ENCODE peak calls at places on chromosomes 2 and 18, in five cellular contexts. One of them, this sample, is unnamed.

GRCh38 chr2:128606837-128607236 is 288.2 kb upstream of the HS6ST1 start:
- DNase-seq in CD8-positive, alpha-beta T cell: no peak
- DNase-seq in D721Med: no peak
- DNase-seq in neural progenitor cell: no peak
- DNase-seq in fibroblast of villous mesenchyme: no peak
- DNase-seq in this sample: no peak

GRCh38 chr18:77023115-77023782 is 109.3 kb downstream of the MBP start:
- DNase-seq in neural progenitor cell: no peak
- DNase-seq in D721Med: no peak
- DNase-seq in fibroblast of villous mesenchyme: no peak
- DNase-seq in CD8-positive, alpha-beta T cell: no peak
- DNase-seq in this sample: peak

GRCh38 chr2:8761529-8762164 is 75.8 kb downstream of the KIDINS220 start:
- DNase-seq in D721Med: no peak
- DNase-seq in neural progenitor cell: peak
- DNase-seq in CD8-positive, alpha-beta T cell: no peak
- DNase-seq in fibroblast of villous mesenchyme: peak
- DNase-seq in this sample: peak

GRCh38 chr2:54107903-54108615 is 7.4 kb upstream of the ACYP2 start:
- DNase-seq in CD8-positive, alpha-beta T cell: no peak
- DNase-seq in D721Med: no peak
- DNase-seq in neural progenitor cell: peak
- DNase-seq in fibroblast of villous mesenchyme: no peak
- DNase-seq in this sample: no peak

GRCh38 chr2:54728669-54729120 is 5.2 kb downstream of the EML6 start:
- DNase-seq in fibroblast of villous mesenchyme: peak
- DNase-seq in D721Med: no peak
- DNase-seq in neural progenitor cell: no peak
- DNase-seq in CD8-positive, alpha-beta T cell: no peak
- DNase-seq in this sample: peak

GRCh38 chr2:49029406-49029805 is 124.9 kb downstream of the FSHR start:
- DNase-seq in neural progenitor cell: peak
- DNase-seq in fibroblast of villous mesenchyme: no peak
- DNase-seq in CD8-positive, alpha-beta T cell: no peak
- DNase-seq in D721Med: no peak
- DNase-seq in this sample: no peak

GRCh38 chr2:86158286-86158685 is 37.0 kb downstream of the IMMT start:
- DNase-seq in fibroblast of villous mesenchyme: no peak
- DNase-seq in CD8-positive, alpha-beta T cell: no peak
- DNase-seq in neural progenitor cell: no peak
- DNase-seq in D721Med: no peak
- DNase-seq in this sample: no peak

GRCh38 chr2:127576433-127577207 is 41.1 kb downstream of the MYO7B start:
- DNase-seq in neural progenitor cell: no peak
- DNase-seq in CD8-positive, alpha-beta T cell: peak
- DNase-seq in D721Med: no peak
- DNase-seq in fibroblast of villous mesenchyme: peak
- DNase-seq in this sample: peak

GRCh38 chr2:3127279-3127690 is 250.3 kb downstream of the EIPR1 start:
- DNase-seq in D721Med: no peak
- DNase-seq in fibroblast of villous mesenchyme: no peak
- DNase-seq in neural progenitor cell: no peak
- DNase-seq in CD8-positive, alpha-beta T cell: no peak
- DNase-seq in this sample: no peak

GRCh38 chr2:52976132-52976949 is 791.3 kb upstream of the CHAC2 start:
- DNase-seq in fibroblast of villous mesenchyme: no peak
- DNase-seq in D721Med: no peak
- DNase-seq in CD8-positive, alpha-beta T cell: no peak
- DNase-seq in neural progenitor cell: peak
- DNase-seq in this sample: peak

GRCh38 chr2:107936427-107937359 is 49.6 kb upstream of the SLC5A7 start:
- DNase-seq in CD8-positive, alpha-beta T cell: no peak
- DNase-seq in neural progenitor cell: peak
- DNase-seq in D721Med: no peak
- DNase-seq in fibroblast of villous mesenchyme: peak
- DNase-seq in this sample: no peak

GRCh38 chr2:107932483-107932882 is 53.8 kb upstream of the SLC5A7 start:
- DNase-seq in neural progenitor cell: no peak
- DNase-seq in fibroblast of villous mesenchyme: peak
- DNase-seq in CD8-positive, alpha-beta T cell: no peak
- DNase-seq in D721Med: no peak
- DNase-seq in this sample: peak

GRCh38 chr2:107927034-107927534 is 59.2 kb upstream of the SLC5A7 start:
- DNase-seq in D721Med: no peak
- DNase-seq in CD8-positive, alpha-beta T cell: no peak
- DNase-seq in fibroblast of villous mesenchyme: no peak
- DNase-seq in neural progenitor cell: no peak
- DNase-seq in this sample: no peak

DNA sequence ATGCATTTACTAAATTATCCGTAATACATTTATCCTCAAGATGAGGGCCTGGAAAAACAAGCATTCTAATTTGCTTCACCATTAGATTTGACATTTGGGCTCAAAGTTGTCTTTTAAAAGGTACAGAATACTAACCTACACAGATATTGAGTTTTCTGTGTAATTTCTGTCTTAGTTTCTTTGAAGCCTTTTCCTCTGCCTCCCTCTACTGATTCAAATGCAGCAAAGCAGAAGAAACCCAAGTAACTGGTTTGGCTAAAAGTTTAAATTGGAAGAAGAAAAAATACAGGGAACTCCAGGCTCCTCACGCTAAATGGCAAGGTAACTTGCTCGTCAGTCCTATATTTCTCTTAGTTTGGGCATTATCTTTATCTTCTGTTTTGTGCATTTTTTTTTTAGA is 53.3 kb upstream of the SLC5A7 start:
- DNase-seq in CD8-positive, alpha-beta T cell: no peak
- DNase-seq in fibroblast of villous mesenchyme: peak
- DNase-seq in neural progenitor cell: peak
- DNase-seq in D721Med: no peak
- DNase-seq in this sample: no peak
- TF ChIP-seq CTCF in CD8-positive, alpha-beta T cell: no peak
- TF ChIP-seq CTCF in fibroblast of villous mesenchyme: peak
- TF ChIP-seq CTCF in neural progenitor cell: peak
- TF ChIP-seq CTCF in D721Med: peak
- TF ChIP-seq CTCF in this sample: peak

GRCh38 chr2:222451270-222451674 is 26.9 kb downstream of the SGPP2 start:
- DNase-seq in D721Med: no peak
- DNase-seq in CD8-positive, alpha-beta T cell: no peak
- DNase-seq in neural progenitor cell: no peak
- DNase-seq in fibroblast of villous mesenchyme: peak
- DNase-seq in this sample: no peak
- TF ChIP-seq CTCF in D721Med: no peak
- TF ChIP-seq CTCF in CD8-positive, alpha-beta T cell: no peak
- TF ChIP-seq CTCF in neural progenitor cell: no peak
- TF ChIP-seq CTCF in fibroblast of villous mesenchyme: no peak
- TF ChIP-seq CTCF in this sample: no peak

GRCh38 chr2:12555012-12555645 is 161.6 kb upstream of the TRIB2 start:
- DNase-seq in CD8-positive, alpha-beta T cell: peak
- DNase-seq in D721Med: no peak
- DNase-seq in neural progenitor cell: peak
- DNase-seq in fibroblast of villous mesenchyme: peak
- DNase-seq in this sample: peak
- TF ChIP-seq CTCF in CD8-positive, alpha-beta T cell: no peak
- TF ChIP-seq CTCF in D721Med: no peak
- TF ChIP-seq CTCF in neural progenitor cell: peak
- TF ChIP-seq CTCF in fibroblast of villous mesenchyme: peak
- TF ChIP-seq CTCF in this sample: peak

DNA sequence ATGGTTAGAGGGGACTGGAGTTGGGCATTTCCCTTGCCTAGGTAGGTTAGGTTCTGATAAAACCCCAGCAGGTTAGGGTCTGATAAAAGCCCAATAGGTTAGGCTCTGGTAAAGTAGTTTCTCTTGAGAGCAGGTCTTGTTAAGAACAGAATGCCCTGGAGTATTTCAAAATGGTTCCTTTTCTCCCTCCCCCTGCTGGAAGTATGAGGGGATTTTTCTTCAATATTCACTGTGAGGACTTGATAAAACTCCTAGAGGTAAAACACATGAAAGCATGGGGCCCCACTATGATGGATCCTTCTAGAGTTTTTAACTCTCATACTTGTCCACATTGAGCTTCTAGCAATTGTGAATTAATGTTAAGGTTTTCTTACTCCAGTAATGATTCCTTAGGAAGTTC is 27.6 kb downstream of the ANKAR start:
- DNase-seq in D721Med: no peak
- DNase-seq in neural progenitor cell: no peak
- DNase-seq in CD8-positive, alpha-beta T cell: no peak
- DNase-seq in fibroblast of villous mesenchyme: peak
- DNase-seq in this sample: peak
- TF ChIP-seq CTCF in D721Med: no peak
- TF ChIP-seq CTCF in neural progenitor cell: peak
- TF ChIP-seq CTCF in CD8-positive, alpha-beta T cell: no peak
- TF ChIP-seq CTCF in fibroblast of villous mesenchyme: peak
- TF ChIP-seq CTCF in this sample: peak

DNA sequence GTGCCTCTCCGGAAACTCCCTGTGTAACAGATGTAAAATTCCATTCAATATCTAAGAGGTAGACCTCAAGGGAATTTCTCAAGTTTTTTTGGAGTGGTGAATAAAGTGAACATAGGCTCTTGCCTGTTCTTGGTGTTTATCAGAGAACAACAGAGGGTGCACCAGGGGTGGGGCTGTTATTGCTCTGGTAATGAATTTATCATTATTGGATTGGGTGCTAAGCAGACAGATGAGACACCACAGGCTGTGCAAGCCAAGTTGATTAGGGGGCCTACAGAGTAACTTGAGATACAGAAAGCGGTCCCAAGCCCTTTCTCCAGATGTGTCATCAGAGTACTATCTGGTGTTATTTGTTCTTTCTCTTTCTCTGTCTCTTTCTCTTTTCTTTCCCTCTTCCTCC is 286.3 kb downstream of the OSR1 start:
- DNase-seq in CD8-positive, alpha-beta T cell: no peak
- DNase-seq in D721Med: no peak
- DNase-seq in neural progenitor cell: no peak
- DNase-seq in fibroblast of villous mesenchyme: no peak
- DNase-seq in this sample: no peak
- TF ChIP-seq CTCF in CD8-positive, alpha-beta T cell: no peak
- TF ChIP-seq CTCF in D721Med: no peak
- TF ChIP-seq CTCF in neural progenitor cell: no peak
- TF ChIP-seq CTCF in fibroblast of villous mesenchyme: no peak
- TF ChIP-seq CTCF in this sample: no peak

GRCh38 chr2:166812166-166812891 is 76.0 kb upstream of the XIRP2 start:
- DNase-seq in CD8-positive, alpha-beta T cell: no peak
- DNase-seq in D721Med: no peak
- DNase-seq in neural progenitor cell: no peak
- DNase-seq in fibroblast of villous mesenchyme: no peak
- DNase-seq in this sample: no peak
- TF ChIP-seq CTCF in CD8-positive, alpha-beta T cell: no peak
- TF ChIP-seq CTCF in D721Med: no peak
- TF ChIP-seq CTCF in neural progenitor cell: no peak
- TF ChIP-seq CTCF in fibroblast of villous mesenchyme: no peak
- TF ChIP-seq CTCF in this sample: no peak

GRCh38 chr2:10678225-10678624 is 11.6 kb downstream of the NOL10 start:
- DNase-seq in CD8-positive, alpha-beta T cell: no peak
- DNase-seq in neural progenitor cell: no peak
- DNase-seq in fibroblast of villous mesenchyme: no peak
- DNase-seq in D721Med: no peak
- DNase-seq in this sample: no peak
- TF ChIP-seq CTCF in CD8-positive, alpha-beta T cell: no peak
- TF ChIP-seq CTCF in neural progenitor cell: peak
- TF ChIP-seq CTCF in fibroblast of villous mesenchyme: peak
- TF ChIP-seq CTCF in D721Med: no peak
- TF ChIP-seq CTCF in this sample: peak

GRCh38 chr2:212284166-212284565 is 254.4 kb downstream of the ERBB4 start:
- DNase-seq in D721Med: no peak
- DNase-seq in fibroblast of villous mesenchyme: no peak
- DNase-seq in CD8-positive, alpha-beta T cell: no peak
- DNase-seq in neural progenitor cell: peak
- DNase-seq in this sample: no peak
- TF ChIP-seq CTCF in D721Med: no peak
- TF ChIP-seq CTCF in fibroblast of villous mesenchyme: no peak
- TF ChIP-seq CTCF in CD8-positive, alpha-beta T cell: no peak
- TF ChIP-seq CTCF in neural progenitor cell: no peak
- TF ChIP-seq CTCF in this sample: no peak

GRCh38 chr2:64939332-64939917 is 49.8 kb upstream of the SLC1A4 start:
- DNase-seq in fibroblast of villous mesenchyme: no peak
- DNase-seq in D721Med: no peak
- DNase-seq in CD8-positive, alpha-beta T cell: no peak
- DNase-seq in neural progenitor cell: no peak
- DNase-seq in this sample: no peak
- TF ChIP-seq CTCF in fibroblast of villous mesenchyme: no peak
- TF ChIP-seq CTCF in D721Med: no peak
- TF ChIP-seq CTCF in CD8-positive, alpha-beta T cell: no peak
- TF ChIP-seq CTCF in neural progenitor cell: no peak
- TF ChIP-seq CTCF in this sample: no peak

DNA sequence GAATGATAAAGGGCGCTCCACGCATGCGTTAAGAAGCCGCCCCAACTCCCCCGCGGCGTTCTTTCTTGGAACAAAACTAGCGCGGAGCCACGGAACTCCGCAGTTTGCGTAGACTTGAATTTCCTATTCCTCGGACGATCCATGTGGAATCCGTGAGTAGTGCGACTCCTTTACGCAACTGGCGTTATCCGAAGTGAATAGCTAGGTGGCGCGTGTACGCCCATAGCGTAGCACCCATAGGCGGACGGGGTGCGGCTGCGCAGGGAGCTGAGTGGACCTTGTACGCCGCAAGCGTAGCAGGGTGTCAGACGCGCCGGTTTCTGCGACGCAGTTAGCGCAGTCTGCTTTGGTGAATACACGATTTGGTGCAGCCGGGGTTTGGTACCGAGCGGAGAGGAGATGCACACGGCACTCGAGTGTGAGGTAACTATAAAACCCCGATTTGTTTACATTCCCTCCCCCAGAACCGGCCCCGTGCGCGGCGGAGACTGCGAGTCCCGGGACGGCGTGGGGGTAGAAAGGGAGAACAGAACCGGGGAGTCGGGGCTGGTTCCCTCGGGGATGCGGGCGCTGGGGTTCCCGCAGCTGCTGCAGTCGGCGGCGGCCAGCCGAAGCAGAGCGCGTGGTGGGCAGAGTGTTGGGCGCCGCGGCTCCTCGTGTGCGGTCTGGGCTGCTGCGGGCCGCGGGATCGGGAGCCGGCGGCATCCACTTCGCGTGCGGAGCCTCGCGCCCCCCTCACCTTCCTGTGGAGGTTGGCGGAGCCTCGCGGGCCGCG is at the start of gene SLC39A10:
- DNase-seq in D721Med: peak
- DNase-seq in neural progenitor cell: peak
- DNase-seq in fibroblast of villous mesenchyme: peak
- DNase-seq in CD8-positive, alpha-beta T cell: peak
- DNase-seq in this sample: peak
- TF ChIP-seq CTCF in D721Med: peak
- TF ChIP-seq CTCF in neural progenitor cell: peak
- TF ChIP-seq CTCF in fibroblast of villous mesenchyme: no peak
- TF ChIP-seq CTCF in CD8-positive, alpha-beta T cell: no peak
- TF ChIP-seq CTCF in this sample: peak